ENCODE peak calls at places on chromosome 20, in nine cellular contexts. U, O, H, P, M, V, L, F and X are unnamed samples.

GRCh38 chr20:57590485-57591288 is 29.5 kb downstream of the ZBP1 start:
- DNase-seq in F (no peak), H (no peak), P (no peak), L (no peak), U (no peak), V (no peak), O (no peak), M (no peak), X (no peak)

GRCh38 chr20:51376121-51376520 is 166.4 kb downstream of the NFATC2 start:
- DNase-seq in H (no peak), L (no peak), M (no peak), P (no peak), O (no peak), V (no peak), F (no peak), U (no peak), X (no peak)

GRCh38 chr20:61763740-61764400 is 301.8 kb downstream of the TAF4 start:
- DNase-seq in F (no peak), M (no peak), P (no peak), H (no peak), U (no peak), O (no peak), L (no peak), V (no peak), X (no peak)

GRCh38 chr20:24915892-24916291 is 33.2 kb upstream of the CST7 start:
- DNase-seq in P (no peak), V (no peak), H (no peak), L (no peak), F (no peak), M (no peak), U (no peak), O (peak; percentile 78), X (no peak)

GRCh38 chr20:6698056-6698455 is 69.4 kb upstream of the BMP2 start:
- DNase-seq in P (no peak), U (peak; percentile 16), L (no peak), M (peak; percentile 19), H (no peak), O (no peak), F (no peak), V (no peak), X (no peak)

GRCh38 chr20:43537921-43538854 is 20.6 kb upstream of the SGK2 start:
- DNase-seq in M (peak; percentile 39), L (peak; percentile 72), H (peak; percentile 6), U (peak; percentile 52), P (peak; percentile 58), O (peak; percentile 89), V (peak; percentile 20), F (no peak), X (peak; percentile 41)

GRCh38 chr20:64136004-64136710 is 28.1 kb upstream of the MYT1 start:
- DNase-seq in M (no peak), P (no peak), O (no peak), V (no peak), H (no peak), U (no peak), F (no peak), L (no peak), X (no peak)

GRCh38 chr20:8388146-8388545 is 256.1 kb downstream of the PLCB1 start:
- DNase-seq in L (peak; percentile 27), O (no peak), V (no peak), U (no peak), F (peak; percentile 6), M (peak; percentile 65), H (no peak), P (no peak), X (no peak)

GRCh38 chr20:36645998-36646397 is at the start of gene SLA2:
- DNase-seq in L (no peak), P (peak; percentile 17), H (peak; percentile 45), V (peak; percentile 34), F (no peak), M (no peak), U (no peak), O (no peak), X (no peak)

GRCh38 chr20:59081036-59081435 is 38.5 kb upstream of the PRELID3B start:
- DNase-seq in H (no peak), U (no peak), M (no peak), V (no peak), O (no peak), L (no peak), P (no peak), F (no peak), X (no peak)

GRCh38 chr20:50320910-50321796 is 130.5 kb downstream of the CEBPB start:
- DNase-seq in O (peak; percentile 89), P (no peak), M (peak; percentile 97), F (peak; percentile 57), L (peak; percentile 92), U (peak; percentile 88), H (no peak), V (no peak), X (peak; percentile 98)

GRCh38 chr20:44129996-44130718 is 56.8 kb downstream of the JPH2 start:
- DNase-seq in H (no peak), M (peak; percentile 9), O (no peak), L (no peak), P (no peak), U (no peak), F (no peak), V (no peak), X (no peak)

GRCh38 chr20:35329435-35330139 is 37.4 kb upstream of the FAM83C start:
- DNase-seq in P (peak; percentile 64), F (no peak), L (no peak), V (no peak), H (peak; percentile 12), M (peak; percentile 33), O (no peak), U (no peak), X (peak; percentile 75)

GRCh38 chr20:54092021-54092420 is 21.6 kb upstream of the BCAS1 start:
- DNase-seq in O (no peak), U (no peak), L (no peak), M (no peak), F (no peak), P (no peak), V (no peak), H (no peak), X (no peak)

GRCh38 chr20:59723108-59723500 is 118.8 kb downstream of the PHACTR3 start:
- DNase-seq in V (no peak), H (no peak), M (no peak), F (no peak), L (no peak), U (no peak), O (peak; percentile 66), P (no peak), X (no peak)

GRCh38 chr20:1301031-1301529 is 27.9 kb downstream of the SDCBP2 start:
- DNase-seq in U (no peak), P (peak; percentile 63), V (peak; percentile 22), M (peak; percentile 77), F (peak; percentile 14), H (peak; percentile 10), L (peak; percentile 76), O (no peak), X (peak; percentile 60)

GRCh38 chr20:7113577-7114466 is 346.3 kb downstream of the BMP2 start:
- DNase-seq in H (no peak), U (no peak), L (no peak), P (peak; percentile 33), F (no peak), O (no peak), M (peak; percentile 40), V (no peak), X (peak; percentile 31)

GRCh38 chr20:18218249-18218648 is 70.1 kb upstream of the ZNF133 start:
- DNase-seq in V (no peak), U (no peak), F (no peak), L (no peak), P (no peak), M (no peak), H (no peak), O (no peak), X (no peak)

GRCh38 chr20:17635846-17636245 is 46.2 kb downstream of the RRBP1 start:
- DNase-seq in P (no peak), O (no peak), U (no peak), L (peak; percentile 76), M (peak; percentile 40), V (no peak), H (no peak), F (no peak), X (no peak)

GRCh38 chr20:41697861-41698559 is 79.8 kb upstream of the CHD6 start:
- DNase-seq in M (peak; percentile 47), O (no peak), H (no peak), U (no peak), V (no peak), L (peak; percentile 27), P (peak; percentile 44), F (peak; percentile 5), X (no peak)

GRCh38 chr20:62845818-62846527 is 15.6 kb downstream of the TCFL5 start:
- DNase-seq in O (no peak), H (no peak), U (no peak), F (no peak), P (no peak), L (no peak), M (peak; percentile 69), V (no peak), X (no peak)

GRCh38 chr20:36542019-36542488 is 735 bp downstream of the MYL9 start:
- DNase-seq in L (peak; percentile 81), M (peak; percentile 67), V (no peak), H (no peak), O (no peak), U (no peak), P (no peak), F (peak; percentile 35), X (peak; percentile 38)

GRCh38 chr20:21702553-21703467 is 2.7 kb upstream of the PAX1 start:
- DNase-seq in H (no peak), V (no peak), L (peak; percentile 73), M (peak; percentile 12), U (peak; percentile 43), P (peak; percentile 69), O (no peak), F (no peak), X (peak; percentile 60)